ENCODE peak calls at places on chromosomes 4 and X, in four cellular contexts. E is mesendoderm; C is GM23248; G is CD8-positive, alpha-beta memory T cell. O is an unnamed sample.

GRCh38 chrX:48468693-48469691 is 1.1 kb downstream of the SLC38A5 start:
- DNase-seq in C (no peak), G (peak; percentile 13), E (peak; percentile 41), O (no peak)

GRCh38 chrX:48573690-48574269 is 504 bp upstream of the RBM3 start:
- DNase-seq in C (no peak), G (peak; percentile 6), E (no peak), O (no peak)

GRCh38 chr4:37383579-37384229 is 139.2 kb downstream of the NWD2 start:
- DNase-seq in C (peak; percentile 40), G (no peak), E (peak; percentile 71), O (no peak)

GRCh38 chrX:55919367-55920221 is 202.0 kb downstream of the RRAGB start:
- DNase-seq in E (no peak), C (no peak), G (no peak), O (no peak)

GRCh38 chr4:15926486-15926885 is 12.1 kb downstream of the FGFBP1 start:
- DNase-seq in G (no peak), E (no peak), C (no peak), O (no peak)

GRCh38 chrX:150365953-150366911 is 3.1 kb downstream of the MAMLD1 start:
- DNase-seq in G (no peak), E (peak; percentile 55), C (peak; percentile 66), O (peak; percentile 49)

GRCh38 chr4:185713272-185713671 is 98.7 kb downstream of the SORBS2 start:
- DNase-seq in E (peak; percentile 35), G (no peak), C (no peak), O (peak; percentile 12)

GRCh38 chrX:150898343-150899190 is at the start of gene CD99L2:
- DNase-seq in G (peak; percentile 86), E (peak; percentile 91), C (peak; percentile 91), O (peak; percentile 80)

GRCh38 chr4:127211377-127212268 is 421.1 kb upstream of the INTU start:
- DNase-seq in E (no peak), C (no peak), G (no peak), O (peak; percentile 12)

GRCh38 chr4:115279300-115279699 is 165.9 kb upstream of the NDST4 start:
- DNase-seq in E (no peak), C (no peak), G (no peak), O (peak; percentile 26)

GRCh38 chr4:164383187-164384181 is 370.4 kb upstream of the SMIM31 start:
- DNase-seq in C (peak; percentile 6), E (peak; percentile 62), G (no peak), O (peak; percentile 58)

GRCh38 chr4:12211636-12212035 is 782.9 kb upstream of the HS3ST1 start:
- DNase-seq in E (no peak), G (no peak), C (no peak), O (no peak)

GRCh38 chr4:138919094-138919936 is 96.3 kb upstream of the NOCT start:
- DNase-seq in G (peak; percentile 2), C (peak; percentile 85), E (peak; percentile 89), O (peak; percentile 72)

GRCh38 chrX:103464071-103464773 is 55.1 kb downstream of the RAB40A start:
- DNase-seq in G (peak; percentile 1), E (peak; percentile 76), C (peak; percentile 47), O (peak; percentile 59)

GRCh38 chrX:21912220-21912619 is 28.3 kb upstream of the SMS start:
- DNase-seq in C (no peak), E (no peak), G (no peak), O (no peak)

GRCh38 chrX:66625525-66625924 is 13.4 kb downstream of the EDA2R start:
- DNase-seq in C (no peak), E (no peak), G (no peak), O (peak; percentile 39)

GRCh38 chrX:144738246-144738645 is 509.1 kb upstream of the SPANXN1 start:
- DNase-seq in G (no peak), E (no peak), C (no peak), O (no peak)

GRCh38 chr4:11743961-11744360 is 315.3 kb upstream of the HS3ST1 start:
- DNase-seq in E (no peak), C (no peak), G (no peak), O (no peak)